ENCODE peak calls at places on chromosomes 16 and 17, in six cellular contexts. B is PC-3, R is MM.1S, Q is SK-N-SH, T is GM23248, Y is HCT116. A is an unnamed sample.

GRCh38 chr16:8522757-8523156 is 67.6 kb downstream of the TMEM114 start:
- DNase-seq in T (no peak), R (no peak), Q (no peak), Y (no peak), B (no peak), A (no peak)

GRCh38 chr16:28531777-28532744 is 6.7 kb downstream of the NUPR1 start:
- DNase-seq in Y (peak), Q (no peak), R (no peak), B (no peak), T (peak), A (peak)

GRCh38 chr16:57009641-57010170 is 20.3 kb downstream of the NLRC5 start:
- DNase-seq in Q (no peak), T (no peak), R (no peak), Y (no peak), B (no peak), A (no peak)

GRCh38 chr17:30922235-30922993 is 669 bp downstream of the ADAP2 start:
- DNase-seq in R (no peak), Y (no peak), Q (peak), B (no peak), T (peak), A (peak)

GRCh38 chr17:49742256-49742655 is 21.7 kb downstream of the FAM117A start:
- DNase-seq in T (no peak), R (peak), B (no peak), Q (no peak), Y (no peak), A (no peak)

GRCh38 chr16:3963203-3963602 is 82.7 kb upstream of the CREBBP start:
- DNase-seq in B (no peak), Y (no peak), T (peak), R (no peak), Q (no peak), A (no peak)

GRCh38 chr17:44122825-44123355 is 551 bp downstream of the HDAC5 start:
- DNase-seq in B (no peak), Q (no peak), T (no peak), R (no peak), Y (no peak), A (no peak)

GRCh38 chr17:65402513-65403086 is 158.8 kb downstream of the AXIN2 start:
- DNase-seq in T (no peak), Q (no peak), R (no peak), B (no peak), Y (no peak), A (no peak)

GRCh38 chr16:67236551-67237395 is 9.8 kb downstream of the TMEM208 start:
- DNase-seq in Q (peak), R (peak), Y (peak), T (peak), B (peak), A (peak)

GRCh38 chr16:30521873-30522641 is 4.3 kb downstream of the ZNF768 start:
- DNase-seq in Q (no peak), R (no peak), T (no peak), Y (no peak), B (no peak), A (no peak)

GRCh38 chr17:46071796-46072195 is 72.7 kb downstream of the STH start:
- DNase-seq in Q (no peak), Y (no peak), T (no peak), B (no peak), R (no peak), A (peak)

GRCh38 chr16:48503779-48504178 is 106.2 kb downstream of the N4BP1 start:
- DNase-seq in B (no peak), Y (no peak), Q (peak), T (peak), R (no peak), A (no peak)

GRCh38 chr17:3534881-3535252 is 22.7 kb downstream of the TRPV3 start:
- DNase-seq in R (no peak), Q (no peak), Y (peak), B (peak), T (peak), A (peak)

GRCh38 chr17:42937712-42938596 is 26.3 kb downstream of the AARSD1 start:
- DNase-seq in T (peak), B (peak), Y (peak), Q (peak), R (peak), A (peak)

DNA sequence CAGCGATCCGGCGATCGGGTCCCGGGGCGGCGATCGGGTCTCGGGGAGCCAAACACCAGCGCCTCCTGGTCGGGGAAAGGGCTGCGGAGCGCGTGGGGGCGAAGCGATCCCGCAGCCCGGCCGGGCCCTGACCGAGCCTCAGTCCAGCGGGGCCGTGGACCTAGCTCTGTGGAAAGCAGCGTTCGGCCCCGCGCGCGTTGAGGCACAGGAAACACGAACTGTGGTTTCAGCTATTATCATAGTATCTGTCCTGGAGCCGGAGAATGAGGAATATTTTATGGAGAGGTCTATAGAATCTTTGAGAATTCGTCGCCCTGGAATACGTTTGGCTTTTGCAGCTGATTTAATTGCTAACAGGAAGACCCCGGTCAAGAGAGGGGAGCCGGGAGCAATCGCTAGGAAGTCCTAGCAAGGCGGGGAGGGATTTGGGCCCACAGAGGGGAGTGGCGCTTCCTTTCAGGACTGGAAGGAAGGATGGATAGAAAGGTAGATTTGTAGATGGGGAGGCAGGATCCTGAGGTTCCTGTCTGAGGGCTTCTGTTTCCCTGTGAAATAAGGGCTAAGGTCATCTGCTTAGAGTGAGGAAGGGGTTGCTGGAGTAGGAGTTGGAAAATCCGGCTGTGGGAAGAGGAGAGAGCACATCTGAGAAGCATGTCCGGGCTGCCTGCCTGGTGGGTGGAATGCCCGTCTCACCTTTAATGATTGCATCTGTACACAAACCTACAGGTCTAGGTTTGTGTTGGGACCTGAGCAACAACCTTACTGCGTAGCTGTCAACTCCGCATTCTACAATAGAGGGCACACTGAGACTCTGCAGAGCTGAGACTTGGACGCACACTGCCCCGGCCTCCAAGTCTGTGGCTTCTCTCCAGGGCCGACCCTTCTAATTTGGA is 770 bp downstream of the CCNF start:
- DNase-seq in T (peak), B (peak), R (peak), Y (no peak), Q (peak), A (peak)
- TF ChIP-seq EZH2phosphoT487 in T (no peak), B (no peak), R (no peak), Y (no peak), Q (no peak), A (no peak)

GRCh38 chr17:72467841-72468653 is 347.2 kb downstream of the SOX9 start:
- DNase-seq in Q (no peak), Y (no peak), R (no peak), B (no peak), T (peak), A (peak)
- H3K9ac ChIP-seq in Q (no peak), Y (no peak), R (no peak), B (peak), T (peak), A (no peak)

GRCh38 chr17:73474370-73474988 is 162.7 kb upstream of the CDC42EP4 start:
- DNase-seq in B (peak), Y (peak), Q (peak), R (no peak), T (peak), A (no peak)
- TF ChIP-seq EZH2phosphoT487 in B (no peak), Y (no peak), Q (no peak), R (no peak), T (no peak), A (no peak)

GRCh38 chr17:4607261-4607731 is 23.0 kb downstream of the SMTNL2 start:
- DNase-seq in R (no peak), Y (no peak), T (no peak), Q (no peak), B (no peak), A (no peak)

GRCh38 chr17:4610656-4611055 is 26.3 kb downstream of the SMTNL2 start:
- DNase-seq in Y (no peak), R (no peak), T (no peak), Q (no peak), B (no peak), A (no peak)

GRCh38 chr17:4610162-4610561 is 25.8 kb downstream of the SMTNL2 start:
- DNase-seq in T (no peak), R (no peak), B (no peak), Y (no peak), Q (no peak), A (no peak)

GRCh38 chr17:4607773-4608187 is 23.5 kb downstream of the SMTNL2 start:
- DNase-seq in Y (no peak), R (no peak), Q (no peak), T (peak), B (no peak), A (no peak)

GRCh38 chr17:4609761-4610160 is 25.4 kb downstream of the SMTNL2 start:
- DNase-seq in Y (no peak), B (no peak), R (no peak), T (no peak), Q (no peak), A (no peak)
- H3K9ac ChIP-seq in Y (no peak), B (no peak), R (no peak), T (no peak), Q (no peak), A (no peak)

GRCh38 chr17:40101367-40102210 is 1.2 kb upstream of the NR1D1 start:
- DNase-seq in R (no peak), B (no peak), Q (no peak), T (no peak), Y (no peak), A (no peak)
- TF ChIP-seq EZH2phosphoT487 in R (no peak), B (no peak), Q (no peak), T (no peak), Y (no peak), A (no peak)

GRCh38 chr17:27546624-27547300 is 84.2 kb upstream of the LGALS9 start:
- DNase-seq in R (no peak), T (no peak), B (no peak), Q (no peak), Y (no peak), A (no peak)
- H3K9ac ChIP-seq in R (no peak), T (no peak), B (no peak), Q (no peak), Y (no peak), A (no peak)

DNA sequence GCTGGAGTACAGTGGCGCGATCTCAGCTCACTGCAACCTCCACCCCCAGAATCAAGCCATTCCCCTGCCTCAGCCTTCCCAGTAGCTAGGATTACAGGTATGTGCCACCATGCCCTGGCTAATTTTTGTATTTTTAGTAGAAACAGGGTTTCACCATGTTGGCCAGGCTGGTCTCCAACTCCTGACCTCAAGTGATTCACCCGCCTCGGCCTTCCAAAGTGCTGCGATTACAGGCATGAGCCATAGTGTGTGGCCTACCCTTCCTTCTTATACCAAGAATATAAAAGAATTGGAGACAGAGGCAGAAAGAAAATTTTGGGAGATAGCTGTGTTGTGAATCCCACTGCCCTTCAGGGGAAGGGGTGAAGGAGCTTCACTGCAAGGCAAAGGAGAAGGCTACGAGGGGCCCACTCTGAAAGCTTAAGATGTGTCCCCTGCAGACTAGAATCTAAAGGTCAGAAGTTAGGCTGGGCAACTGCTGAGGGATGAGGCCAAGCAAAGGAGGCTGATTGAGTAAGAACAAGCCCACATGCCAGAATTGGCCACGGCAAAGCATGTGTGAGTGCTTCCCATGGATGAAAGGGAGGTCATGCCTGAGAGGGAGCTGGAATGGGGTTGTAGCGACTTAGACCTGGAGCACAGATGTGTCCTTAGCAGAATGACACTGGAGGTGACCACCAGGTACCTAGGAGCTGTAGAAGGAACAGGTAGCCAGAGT is 8.4 kb upstream of the CRYBA1 start:
- DNase-seq in T (peak), Q (no peak), R (no peak), Y (no peak), B (no peak), A (no peak)
- TF ChIP-seq EZH2phosphoT487 in T (no peak), Q (no peak), R (no peak), Y (no peak), B (no peak), A (no peak)

DNA sequence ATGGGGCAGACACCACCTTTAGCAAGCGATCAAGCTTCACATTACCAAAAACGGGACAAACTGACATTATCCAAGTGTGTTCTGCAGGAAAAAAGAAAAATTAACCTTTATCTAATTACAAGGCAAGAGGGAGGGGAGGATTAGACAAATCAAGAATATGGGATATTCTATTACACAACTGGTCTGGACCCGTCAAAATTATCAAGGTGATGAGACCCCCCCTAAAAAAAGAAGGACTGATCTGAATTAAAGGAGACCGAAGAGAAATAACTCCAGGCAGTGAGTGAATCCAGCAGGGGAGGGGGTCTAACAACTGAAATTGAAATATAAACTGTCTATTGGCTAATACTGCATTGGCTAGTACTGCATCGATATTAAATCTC is 424 bp upstream of the NUBP1 start:
- DNase-seq in B (no peak), T (no peak), R (no peak), Q (no peak), Y (no peak), A (no peak)
- H3K9ac ChIP-seq in B (peak), T (peak), R (peak), Q (peak), Y (peak), A (no peak)